ENCODE peak calls at places on chromosomes 2 and 18, in six cellular contexts. K is T1000; R is activated CD4-positive, alpha-beta T cell treated with anti-CD3 and anti-CD28 coated beads for 24 hours; T is HCT116; D is heart left ventricle; U is T-helper 1 cell. A is an unnamed sample.

GRCh38 chr2:20145497-20146193 is 79.3 kb downstream of the SDC1 start:
- DNase-seq in K (no peak), R (no peak), T (no peak), D (no peak), U (no peak), A (no peak)

GRCh38 chr2:64913357-64913869 is 75.8 kb upstream of the SLC1A4 start:
- DNase-seq in K (no peak), R (no peak), T (peak), D (no peak), U (no peak), A (no peak)

GRCh38 chr2:98029718-98030222 is 34.0 kb upstream of the TMEM131 start:
- DNase-seq in K (no peak), R (no peak), T (no peak), D (no peak), U (no peak), A (no peak)

GRCh38 chr2:231720292-231720691 is 12.0 kb downstream of the PTMA start:
- DNase-seq in K (no peak), R (no peak), T (no peak), D (no peak), U (no peak), A (no peak)

GRCh38 chr2:179974743-179975142 is 32.4 kb downstream of the CWC22 start:
- DNase-seq in K (no peak), R (no peak), T (no peak), D (no peak), U (no peak), A (no peak)

GRCh38 chr18:45688834-45689233 is 35.1 kb upstream of the SLC14A1 start:
- DNase-seq in K (no peak), R (peak), T (no peak), D (no peak), U (no peak), A (peak)

GRCh38 chr2:120441744-120442471 is 96.0 kb downstream of the INHBB start:
- DNase-seq in K (no peak), R (no peak), T (no peak), D (no peak), U (no peak), A (no peak)

GRCh38 chr18:48941672-48942071 is 9.1 kb downstream of the SMAD7 start:
- DNase-seq in K (no peak), R (no peak), T (no peak), D (peak), U (no peak), A (no peak)

GRCh38 chr2:32832821-32833220 is 113.9 kb upstream of the LTBP1 start:
- DNase-seq in K (no peak), R (no peak), T (no peak), D (no peak), U (no peak), A (no peak)

GRCh38 chr2:64114063-64114911 is 29.9 kb downstream of the PELI1 start:
- DNase-seq in K (no peak), R (no peak), T (no peak), D (no peak), U (no peak), A (no peak)

GRCh38 chr2:69554981-69555380 is 88.6 kb downstream of the AAK1 start:
- DNase-seq in K (no peak), R (no peak), T (no peak), D (no peak), U (no peak), A (no peak)

GRCh38 chr2:231699006-231699405 is 9.3 kb upstream of the PTMA start:
- DNase-seq in K (no peak), R (no peak), T (no peak), D (peak), U (no peak), A (no peak)

GRCh38 chr18:59779979-59780378 is 82.8 kb upstream of the CCBE1 start:
- DNase-seq in K (no peak), R (no peak), T (no peak), D (no peak), U (no peak), A (no peak)

GRCh38 chr18:79496978-79497637 is 101.4 kb downstream of the NFATC1 start:
- DNase-seq in K (peak), R (no peak), T (no peak), D (peak), U (peak), A (no peak)

GRCh38 chr2:64151498-64151897 is 7.3 kb upstream of the PELI1 start:
- DNase-seq in K (no peak), R (no peak), T (no peak), D (no peak), U (no peak), A (no peak)

GRCh38 chr2:10834300-10834699 is 21.7 kb upstream of the PDIA6 start:
- DNase-seq in K (no peak), R (no peak), T (no peak), D (no peak), U (no peak), A (no peak)

GRCh38 chr2:121004271-121004812 is 268.7 kb downstream of the GLI2 start:
- DNase-seq in K (no peak), R (no peak), T (no peak), D (no peak), U (no peak), A (no peak)

GRCh38 chr2:195026261-195026660 is 630.8 kb upstream of the SLC39A10 start:
- DNase-seq in K (no peak), R (no peak), T (no peak), D (no peak), U (no peak), A (no peak)

GRCh38 chr2:207734264-207734635 is 22.8 kb downstream of the CCNYL1 start:
- DNase-seq in K (no peak), R (no peak), T (peak), D (no peak), U (no peak), A (no peak)

GRCh38 chr18:1585881-1586488 is 681.3 kb downstream of the ADCYAP1 start:
- DNase-seq in K (no peak), R (no peak), T (peak), D (no peak), U (no peak), A (no peak)

GRCh38 chr18:67410671-67411070 is 105.8 kb downstream of the DSEL start:
- DNase-seq in K (no peak), R (no peak), T (no peak), D (no peak), U (no peak), A (no peak)

GRCh38 chr2:170770304-170771048 is at the start of gene ERICH2:
- DNase-seq in K (peak), R (peak), T (peak), D (peak), U (peak), A (peak)

GRCh38 chr2:204475403-204475802 is 69.9 kb upstream of the PARD3B start:
- DNase-seq in K (no peak), R (no peak), T (no peak), D (no peak), U (no peak), A (no peak)

GRCh38 chr2:196143641-196144236 is 27.6 kb downstream of the STK17B start:
- DNase-seq in K (no peak), R (no peak), T (no peak), D (no peak), U (no peak), A (no peak)

GRCh38 chr2:101846973-101847372 is 144.8 kb upstream of the IL1R2 start:
- DNase-seq in K (no peak), R (no peak), T (no peak), D (no peak), U (no peak), A (no peak)

GRCh38 chr2:145253492-145253891 is 733.6 kb upstream of the ZEB2 start:
- DNase-seq in K (no peak), R (no peak), T (no peak), D (no peak), U (no peak), A (no peak)

GRCh38 chr2:23497063-23497462 is 112.1 kb downstream of the KLHL29 start:
- DNase-seq in K (peak), R (peak), T (no peak), D (no peak), U (no peak), A (no peak)

A was measured in T-helper 9 cell.